ENCODE peak calls at places on chromosomes 4 and X, in six cellular contexts. G is Panc1, K is SK-N-SH, B is HCT116, M is GM12878, D is HL-60. S is an unnamed sample.

GRCh38 chr4:6278801-6279197 is 9.1 kb downstream of the WFS1 start:
- DNase-seq in D (no peak), B (no peak), M (peak; percentile 42), G (no peak), K (peak; percentile 76), S (no peak)

GRCh38 chr4:53997901-53998300 is 66.5 kb downstream of the CHIC2 start:
- DNase-seq in D (no peak), M (no peak), K (no peak), B (no peak), G (no peak), S (no peak)

GRCh38 chrX:49155243-49155899 is 7.2 kb upstream of the MAGIX start:
- DNase-seq in M (no peak), G (no peak), B (peak; percentile 62), K (no peak), D (no peak), S (peak; percentile 92)

GRCh38 chr4:22031423-22031822 is 82.9 kb upstream of the KCNIP4 start:
- DNase-seq in B (no peak), K (no peak), D (no peak), M (no peak), G (no peak), S (no peak)

GRCh38 chrX:38987135-38987780 is 186.0 kb downstream of the MID1IP1 start:
- DNase-seq in K (peak; percentile 17), D (no peak), B (no peak), M (no peak), G (no peak), S (no peak)

GRCh38 chr4:95114521-95114920 is 356.8 kb downstream of the BMPR1B start:
- DNase-seq in K (no peak), G (no peak), M (no peak), B (no peak), D (no peak), S (no peak)

GRCh38 chr4:16021804-16022560 is 59.0 kb upstream of the FGFBP2 start:
- DNase-seq in K (no peak), B (no peak), D (no peak), G (no peak), M (no peak), S (no peak)

GRCh38 chr4:6892190-6892908 is 17.3 kb upstream of the TBC1D14 start:
- DNase-seq in K (no peak), D (peak; percentile 66), M (no peak), B (no peak), G (no peak), S (peak; percentile 71)

GRCh38 chrX:29318051-29318450 is 730.8 kb downstream of the IL1RAPL1 start:
- DNase-seq in K (no peak), G (no peak), D (no peak), B (no peak), M (no peak), S (no peak)

GRCh38 chrX:153474718-153475117 is 4.3 kb upstream of the HAUS7 start:
- DNase-seq in M (no peak), K (no peak), G (no peak), D (peak; percentile 20), B (no peak), S (peak; percentile 59)

GRCh38 chr4:85474818-85475630 is at the start of gene ARHGAP24:
- DNase-seq in B (peak; percentile 70), K (peak; percentile 68), M (peak; percentile 51), G (no peak), D (peak; percentile 62), S (peak; percentile 95)

GRCh38 chrX:151151668-151152267 is 24.6 kb upstream of the GPR50 start:
- DNase-seq in K (peak; percentile 37), G (peak; percentile 58), D (peak; percentile 10), B (peak; percentile 13), M (no peak), S (peak; percentile 66)

GRCh38 chr4:3476936-3477749 is 14.0 kb downstream of the DOK7 start:
- DNase-seq in B (no peak), K (no peak), G (no peak), D (no peak), M (no peak), S (no peak)

GRCh38 chr4:156781852-156782251 is 189.7 kb downstream of the PDGFC start:
- DNase-seq in D (no peak), G (no peak), M (no peak), B (peak; percentile 29), K (no peak), S (no peak)

GRCh38 chrX:1027133-1027532 is 185.3 kb downstream of the CRLF2 start:
- DNase-seq in D (no peak), B (no peak), M (peak; percentile 46), G (no peak), K (no peak), S (no peak)

GRCh38 chr4:81447551-81448266 is 24.0 kb downstream of the RASGEF1B start:
- DNase-seq in D (no peak), G (no peak), K (no peak), M (no peak), B (no peak), S (no peak)

GRCh38 chr4:158002203-158002602 is 170.6 kb downstream of the GASK1B start:
- DNase-seq in K (no peak), B (no peak), D (no peak), M (no peak), G (no peak), S (no peak)
- TF ChIP-seq POLR2AphosphoS5 in K (no peak), B (no peak), D (no peak), M (no peak), G (no peak), S (no peak)

GRCh38 chr4:173264245-173264959 is 69.8 kb downstream of the HMGB2 start:
- DNase-seq in M (no peak), G (no peak), D (no peak), K (peak; percentile 36), B (no peak), S (peak; percentile 31)
- TF ChIP-seq REST in M (no peak), G (no peak), D (no peak), K (no peak), B (no peak), S (no peak)

GRCh38 chr4:66465111-66465510 is 794.8 kb upstream of the EPHA5 start:
- DNase-seq in G (no peak), K (no peak), D (no peak), M (no peak), B (no peak), S (no peak)
- TF ChIP-seq POLR2AphosphoS5 in G (no peak), K (no peak), D (no peak), M (no peak), B (no peak), S (no peak)

GRCh38 chr4:101649790-101650450 is 140.6 kb upstream of the BANK1 start:
- DNase-seq in K (no peak), B (no peak), M (no peak), G (no peak), D (no peak), S (no peak)

GRCh38 chr4:101643201-101643600 is 147.3 kb upstream of the BANK1 start:
- DNase-seq in G (no peak), B (peak; percentile 16), K (no peak), M (no peak), D (no peak), S (peak; percentile 22)

GRCh38 chr4:101651778-101652177 is 138.8 kb upstream of the BANK1 start:
- DNase-seq in G (no peak), M (no peak), D (no peak), B (no peak), K (no peak), S (no peak)

GRCh38 chr4:101644516-101644915 is 146.0 kb upstream of the BANK1 start:
- DNase-seq in B (no peak), K (no peak), M (no peak), D (no peak), G (no peak), S (no peak)

GRCh38 chr4:101647710-101648034 is 142.9 kb upstream of the BANK1 start:
- DNase-seq in B (no peak), G (no peak), K (no peak), D (no peak), M (no peak), S (no peak)
- TF ChIP-seq REST in B (no peak), G (no peak), K (no peak), D (no peak), M (no peak), S (no peak)

DNA sequence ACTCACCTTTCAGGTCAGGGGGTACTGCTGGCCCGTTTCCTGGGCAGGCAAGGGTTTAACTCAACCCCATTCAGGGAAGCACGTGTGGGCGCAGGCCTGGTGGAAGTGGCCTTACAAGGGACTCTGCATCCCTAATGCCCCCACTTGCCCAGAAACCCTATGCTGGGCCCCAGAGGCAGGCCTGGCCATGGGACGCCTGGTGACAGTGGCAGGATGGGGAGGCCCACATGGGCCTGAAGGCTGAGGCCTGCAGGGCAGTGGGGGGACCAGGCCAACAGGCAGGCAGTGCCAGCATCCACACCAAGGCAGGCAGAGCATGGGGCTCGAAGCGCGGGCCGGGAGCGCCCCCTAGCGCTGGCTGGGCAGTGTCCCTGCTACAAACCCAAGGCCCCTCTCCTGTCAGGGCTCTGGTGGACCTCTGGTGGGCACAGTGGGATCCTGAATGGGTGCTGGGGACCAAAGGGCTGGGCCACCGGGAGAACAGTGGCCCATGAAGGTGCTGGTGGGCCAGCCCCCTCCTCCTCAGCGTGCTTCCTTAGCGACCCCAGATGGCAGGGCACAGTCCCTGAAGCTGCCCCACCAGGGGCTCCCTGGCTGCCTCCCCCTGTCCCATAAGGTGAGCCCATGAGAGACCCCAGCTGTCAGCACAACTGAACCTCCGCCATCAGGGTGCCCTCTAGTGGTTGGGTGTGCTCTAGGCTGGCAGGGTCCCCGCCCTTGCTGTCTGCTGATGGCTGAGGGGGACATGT is 16.8 kb downstream of the FGFR3 start:
- DNase-seq in M (no peak), B (peak; percentile 34), D (peak; percentile 33), K (peak; percentile 96), G (peak; percentile 24), S (peak; percentile 87)
- TF ChIP-seq POLR2AphosphoS5 in M (no peak), B (no peak), D (no peak), K (no peak), G (no peak), S (no peak)

DNA sequence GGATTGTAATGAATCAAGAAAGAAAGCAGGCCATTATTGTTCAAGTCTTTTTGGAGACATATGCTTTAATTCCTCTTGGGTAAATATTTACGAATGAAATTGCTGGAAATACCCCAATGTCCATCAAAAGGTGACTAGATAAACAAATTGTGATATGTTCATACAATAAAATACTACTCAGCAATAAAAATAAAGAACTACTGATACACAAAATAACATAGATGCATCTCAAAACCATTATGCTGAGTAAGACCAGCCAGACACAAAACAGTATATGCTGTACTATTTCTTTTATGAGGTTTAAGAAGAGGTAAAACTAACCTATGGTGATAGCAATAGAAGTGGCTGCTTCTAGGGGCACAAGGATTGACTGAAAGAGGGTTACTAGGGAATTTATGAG is 28.8 kb upstream of the JADE1 start:
- DNase-seq in B (no peak), D (no peak), K (no peak), M (no peak), G (no peak), S (no peak)
- TF ChIP-seq REST in B (no peak), D (no peak), K (no peak), M (no peak), G (no peak), S (no peak)